ENCODE peak calls at places on chromosome 12, in seven cellular contexts. Z is foreskin keratinocyte; X is omental fat pad; W is CD8-positive, alpha-beta memory T cell; J is GM03348; Y is dermis microvascular lymphatic vessel endothelial cell; M is amniotic stem cell. D is an unnamed sample.

GRCh38 chr12:31324845-31325523 is 966 bp downstream of the SINHCAF start:
- DNase-seq in X (peak), Z (peak), Y (peak), M (no peak), J (peak), W (peak), D (peak)

GRCh38 chr12:4106617-4107016 is 166.9 kb upstream of the CCND2 start:
- DNase-seq in W (no peak), Y (no peak), M (no peak), J (no peak), Z (no peak), X (no peak), D (no peak)

GRCh38 chr12:120358412-120359158 is 10.4 kb downstream of the MSI1 start:
- DNase-seq in Z (no peak), Y (no peak), M (no peak), W (no peak), J (no peak), X (no peak), D (no peak)

GRCh38 chr12:123907726-123908476 is 64.7 kb downstream of the CCDC92 start:
- DNase-seq in Y (no peak), X (no peak), Z (no peak), W (no peak), M (no peak), J (peak), D (no peak)

GRCh38 chr12:132178801-132179401 is 34.6 kb downstream of the NOC4L start:
- DNase-seq in W (no peak), Y (no peak), X (no peak), J (no peak), M (no peak), Z (no peak), D (no peak)

GRCh38 chr12:74365178-74365964 is 172.3 kb upstream of the ATXN7L3B start:
- DNase-seq in W (no peak), Z (peak), M (no peak), J (no peak), Y (peak), X (no peak), D (no peak)

GRCh38 chr12:68352067-68352466 is 19.9 kb upstream of the MDM1 start:
- DNase-seq in W (no peak), Z (peak), J (no peak), X (no peak), M (no peak), Y (peak), D (no peak)

GRCh38 chr12:55925870-55926737 is 1.6 kb downstream of the PYM1 start:
- DNase-seq in Z (no peak), X (no peak), W (no peak), J (no peak), Y (no peak), M (no peak), D (no peak)

GRCh38 chr12:95164656-95165055 is 52.6 kb downstream of the FGD6 start:
- DNase-seq in M (no peak), Y (no peak), Z (peak), W (no peak), X (no peak), J (peak), D (no peak)

D was measured in thoracic aorta.